ENCODE peak calls at places on chromosome 21, in seven cellular contexts. J is kidney, V is colonic mucosa, W is mammary epithelial cell, U is H9, K is neuronal stem cell, D is MM.1S. L is an unnamed sample.
A peak's percentile ranks its signal among the peaks of the same experiment; 100 is the strongest.

GRCh38 chr21:35428489-35428888 is 379.4 kb upstream of the RUNX1 start:
- DNase-seq in J (no peak), V (no peak), W (no peak), U (no peak), K (no peak), D (no peak), L (peak; percentile 68)

GRCh38 chr21:21200103-21200938 is 202.1 kb downstream of the NCAM2 start:
- DNase-seq in J (no peak), V (peak; percentile 26), W (no peak), U (no peak), K (no peak), D (no peak), L (no peak)

GRCh38 chr21:27571706-27572105 is 604.8 kb upstream of the ADAMTS5 start:
- DNase-seq in J (no peak), V (no peak), W (peak; percentile 93), U (no peak), K (no peak), D (no peak), L (no peak)

GRCh38 chr21:14762734-14763694 is 216.9 kb upstream of the SAMSN1 start:
- DNase-seq in J (no peak), V (no peak), W (no peak), U (no peak), K (no peak), D (peak; percentile 89), L (no peak)

GRCh38 chr21:28345934-28346333 is 646.7 kb downstream of the LTN1 start:
- DNase-seq in J (no peak), V (no peak), W (no peak), U (no peak), K (no peak), D (no peak), L (no peak)

GRCh38 chr21:19340303-19340702 is 936.7 kb upstream of the TMPRSS15 start:
- DNase-seq in J (no peak), V (no peak), W (no peak), U (no peak), K (no peak), D (no peak), L (no peak)

GRCh38 chr21:41923641-41924342 is 30.0 kb downstream of the C2CD2 start:
- DNase-seq in J (no peak), V (no peak), W (no peak), U (no peak), K (no peak), D (no peak), L (no peak)

GRCh38 chr21:43806017-43806710 is 16.8 kb downstream of the RRP1 start:
- DNase-seq in J (no peak), V (no peak), W (no peak), U (no peak), K (no peak), D (no peak), L (no peak)

GRCh38 chr21:26127918-26128317 is 42.7 kb downstream of the APP start:
- DNase-seq in J (no peak), V (no peak), W (peak; percentile 34), U (no peak), K (no peak), D (peak; percentile 32), L (no peak)

GRCh38 chr21:42063206-42063577 is 7.9 kb upstream of the UMODL1 start:
- DNase-seq in J (peak; percentile 67), V (peak; percentile 54), W (no peak), U (no peak), K (no peak), D (peak; percentile 78), L (no peak)

GRCh38 chr21:17513214-17514123 is 626 bp downstream of the CXADR start:
- DNase-seq in J (peak; percentile 76), V (peak; percentile 58), W (peak; percentile 52), U (peak; percentile 36), K (peak; percentile 35), D (peak; percentile 37), L (peak; percentile 75)

GRCh38 chr21:26776320-26777021 is 68.7 kb downstream of the ADAMTS1 start:
- DNase-seq in J (no peak), V (no peak), W (peak; percentile 20), U (no peak), K (no peak), D (no peak), L (no peak)

GRCh38 chr21:28253378-28253777 is 739.3 kb downstream of the LTN1 start:
- DNase-seq in J (no peak), V (no peak), W (peak; percentile 34), U (no peak), K (no peak), D (no peak), L (no peak)

GRCh38 chr21:19236209-19236608 is 832.6 kb upstream of the TMPRSS15 start:
- DNase-seq in J (peak; percentile 29), V (no peak), W (no peak), U (no peak), K (no peak), D (no peak), L (no peak)

GRCh38 chr21:42149656-42150457 is 69.1 kb upstream of the ABCG1 start:
- DNase-seq in J (peak; percentile 49), V (no peak), W (peak; percentile 19), U (peak; percentile 23), K (no peak), D (no peak), L (peak; percentile 29)

DNA sequence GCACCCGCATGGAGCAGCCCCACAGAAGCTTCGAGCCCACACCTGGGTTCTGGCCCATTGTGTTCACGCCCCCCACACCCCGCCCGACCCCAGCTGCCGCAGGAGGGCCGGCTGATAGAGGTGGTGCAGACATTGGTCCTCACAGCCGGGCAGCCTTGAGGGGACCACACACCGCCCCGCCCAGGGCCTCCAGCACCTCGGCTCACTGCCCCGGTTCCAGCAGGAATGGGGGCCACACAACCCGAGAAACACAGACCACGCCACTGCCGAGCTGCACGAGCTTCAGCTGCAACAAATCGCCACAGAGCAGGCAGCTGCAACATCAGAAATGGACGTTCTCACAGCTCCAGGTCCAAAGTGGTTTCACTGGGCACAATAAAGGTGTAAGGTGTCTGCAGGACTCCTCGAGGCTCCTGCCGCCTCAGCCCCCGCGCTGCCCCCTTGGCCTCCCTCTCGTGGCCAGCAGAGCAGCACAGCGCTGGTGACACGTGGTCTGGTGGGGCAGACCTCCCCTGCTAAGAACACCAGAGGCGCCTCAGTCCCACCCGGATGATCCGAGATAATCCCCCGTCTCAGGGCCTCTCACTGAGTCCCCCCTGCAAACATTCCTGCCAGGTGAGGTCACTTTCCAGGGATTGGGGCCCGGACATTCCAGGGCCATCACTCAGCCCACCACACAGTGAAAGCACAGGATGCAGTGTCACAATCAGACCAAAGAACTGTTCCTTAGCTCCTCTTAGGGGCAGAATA is 62.3 kb upstream of the ADARB1 start:
- DNase-seq in J (peak; percentile 78), V (no peak), W (peak; percentile 92), U (peak; percentile 92), K (peak; percentile 78), D (no peak), L (peak; percentile 96)
- H3K9ac ChIP-seq in J (no peak overlapping the region), V (no peak overlapping the region), W (no peak overlapping the region), U (no peak overlapping the region), K (peak overlapping the region; percentile 56), D (no peak overlapping the region), L (peak overlapping the region; percentile 19)

DNA sequence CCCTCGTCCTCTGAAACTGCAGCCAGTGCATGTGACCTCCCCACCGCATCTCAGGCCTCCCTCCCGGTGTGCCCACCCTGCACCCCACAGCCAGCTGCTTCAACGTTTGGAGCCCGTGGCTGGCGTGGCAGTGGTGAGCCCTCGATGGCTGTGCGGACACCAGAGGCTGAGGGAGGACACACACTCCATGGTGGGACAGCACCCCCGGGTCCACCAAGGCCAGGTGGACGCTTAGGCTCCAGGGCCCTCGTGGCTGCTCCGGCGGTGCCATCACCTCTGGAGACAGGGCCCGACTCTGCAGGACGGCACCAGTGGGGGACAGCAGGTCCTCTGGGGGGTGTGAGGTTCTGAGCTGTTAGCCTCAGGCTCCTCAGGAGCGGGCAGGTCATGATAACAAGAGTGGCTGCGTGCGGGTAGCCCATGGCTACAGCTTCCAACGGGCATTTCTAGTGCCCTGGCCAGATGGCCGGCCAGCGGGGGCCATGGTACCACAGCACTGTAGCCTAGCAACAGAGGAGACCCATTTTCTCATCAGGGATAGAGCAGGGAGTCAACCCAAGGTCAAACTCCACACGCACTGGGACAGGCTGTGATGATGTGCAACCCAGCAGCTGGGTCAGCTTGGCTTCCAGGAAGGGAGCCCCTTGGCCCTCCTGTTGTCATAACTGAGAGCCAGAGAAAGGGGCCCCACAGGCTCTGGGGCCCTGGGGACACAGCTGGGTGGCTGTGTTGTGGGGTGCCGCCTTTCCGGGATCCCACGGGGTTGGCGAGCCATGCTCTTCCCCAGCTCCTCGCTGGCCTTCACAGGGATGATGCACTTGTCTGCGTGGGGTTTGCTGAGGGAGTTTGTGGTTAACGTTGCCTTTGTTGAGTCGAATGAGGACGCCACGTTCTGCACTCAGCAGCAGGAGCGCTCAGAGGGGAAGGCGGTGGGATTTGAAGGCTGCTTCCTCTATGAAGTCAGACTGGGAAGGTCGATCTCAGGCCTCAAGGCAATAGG is 46.1 kb downstream of the COL18A1 start:
- DNase-seq in J (peak; percentile 72), V (no peak), W (no peak), U (no peak), K (no peak), D (no peak), L (no peak)
- H3K27ac ChIP-seq in J (no peak overlapping the region), V (no peak overlapping the region), W (no peak overlapping the region), U (no peak overlapping the region), K (no peak overlapping the region), D (no peak overlapping the region), L (peak overlapping the region; percentile 49)

GRCh38 chr21:45250272-45250671 is 37.4 kb downstream of the POFUT2 start:
- DNase-seq in J (no peak), V (no peak), W (no peak), U (no peak), K (no peak), D (no peak), L (no peak)

GRCh38 chr21:45248893-45249381 is 38.8 kb downstream of the POFUT2 start:
- DNase-seq in J (no peak), V (no peak), W (peak; percentile 10), U (peak; percentile 48), K (no peak), D (no peak), L (peak; percentile 71)

GRCh38 chr21:45249626-45250025 is 38.1 kb downstream of the POFUT2 start:
- DNase-seq in J (no peak), V (no peak), W (no peak), U (no peak), K (no peak), D (no peak), L (no peak)

GRCh38 chr21:45246535-45247320 is 41.0 kb downstream of the POFUT2 start:
- DNase-seq in J (no peak), V (no peak), W (no peak), U (peak; percentile 11), K (no peak), D (no peak), L (no peak)

DNA sequence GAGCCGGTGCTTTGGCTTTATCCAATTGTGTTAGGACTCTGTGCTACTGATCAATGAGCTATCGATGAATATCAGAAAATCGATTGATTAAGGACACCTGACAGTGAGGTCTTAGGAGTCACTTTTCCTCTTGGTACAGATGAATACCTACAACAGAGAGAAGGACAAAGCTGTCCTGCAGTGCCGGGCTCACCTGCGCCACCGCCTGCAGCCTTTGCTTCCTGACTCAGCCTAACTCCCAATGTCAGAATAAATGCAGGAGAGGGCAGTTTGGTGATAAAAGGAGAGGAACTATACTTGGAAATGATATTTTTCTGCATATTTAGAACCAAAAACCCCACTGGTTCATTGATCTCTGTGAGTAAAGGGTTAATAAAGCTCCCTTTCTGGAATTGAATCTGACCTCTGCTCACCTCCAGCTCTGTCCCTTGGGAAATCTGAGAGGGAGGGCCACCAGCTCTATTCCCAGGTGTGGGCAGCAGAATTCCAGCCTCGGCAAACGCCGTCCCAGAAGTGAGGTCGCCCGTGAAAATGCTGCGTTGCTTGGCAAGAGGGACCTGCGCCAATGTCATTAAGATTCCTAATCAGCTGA is 39.3 kb downstream of the POFUT2 start:
- DNase-seq in J (no peak), V (no peak), W (no peak), U (peak; percentile 30), K (no peak), D (no peak), L (peak; percentile 58)
- H3K9ac ChIP-seq in J (no peak overlapping the region), V (no peak overlapping the region), W (no peak overlapping the region), U (no peak overlapping the region), K (no peak overlapping the region), D (no peak overlapping the region), L (no peak overlapping the region)

GRCh38 chr21:33244781-33245105 is 15.0 kb downstream of the IFNAR2 start:
- DNase-seq in J (no peak), V (no peak), W (no peak), U (no peak), K (no peak), D (no peak), L (no peak)
- H3K27ac ChIP-seq in J (no peak overlapping the region), V (no peak overlapping the region), W (no peak overlapping the region), U (no peak overlapping the region), K (no peak overlapping the region), D (no peak overlapping the region), L (no peak overlapping the region)

L was measured in endodermal cell.